ENCODE peak calls at places on chromosomes 3 and 15, in seven cellular contexts. A is EL; T is lower lobe of right lung; C is activated T-cell treated with anti-CD3 and anti-CD28 coated beads, Interleukin-2, amount 50 U/mL, for 48 hours; X is KBM-7; E is body of pancreas; Y is T-helper 22 cell. S is an unnamed sample.

GRCh38 chr15:89472785-89473256 is 23.6 kb downstream of the RHCG start:
- DNase-seq in A (peak), T (no peak), C (peak), X (peak), E (peak), Y (no peak), S (peak)

GRCh38 chr15:43943511-43943910 is 116.7 kb downstream of the WDR76 start:
- DNase-seq in A (no peak), T (no peak), C (no peak), X (no peak), E (no peak), Y (no peak), S (no peak)

GRCh38 chr3:43866529-43867353 is 176.0 kb downstream of the ABHD5 start:
- DNase-seq in A (peak), T (no peak), C (no peak), X (no peak), E (no peak), Y (no peak), S (no peak)

GRCh38 chr15:77516076-77516475 is 95.4 kb downstream of the HMG20A start:
- DNase-seq in A (no peak), T (no peak), C (no peak), X (no peak), E (no peak), Y (no peak), S (no peak)

GRCh38 chr3:117618462-117618861 is 908.9 kb downstream of the TUSC7 start:
- DNase-seq in A (no peak), T (no peak), C (no peak), X (no peak), E (no peak), Y (no peak), S (no peak)

GRCh38 chr3:107458871-107459270 is 63.9 kb upstream of the BBX start:
- DNase-seq in A (peak), T (no peak), C (no peak), X (no peak), E (no peak), Y (no peak), S (no peak)

GRCh38 chr3:34022147-34022546 is 223.7 kb downstream of the PDCD6IP start:
- DNase-seq in A (no peak), T (no peak), C (no peak), X (no peak), E (no peak), Y (no peak), S (no peak)

GRCh38 chr3:42749753-42750231 is 23.3 kb downstream of the CCDC13 start:
- DNase-seq in A (peak), T (no peak), C (no peak), X (peak), E (peak), Y (no peak), S (no peak)

GRCh38 chr15:79296583-79296982 is 14.1 kb downstream of the ANKRD34C start:
- DNase-seq in A (no peak), T (no peak), C (no peak), X (peak), E (no peak), Y (no peak), S (no peak)

GRCh38 chr15:68655686-68656437 is 77.1 kb downstream of the CORO2B start:
- DNase-seq in A (no peak), T (no peak), C (no peak), X (no peak), E (no peak), Y (no peak), S (no peak)

GRCh38 chr3:138114431-138114918 is 933 bp downstream of the DZIP1L start:
- DNase-seq in A (peak), T (no peak), C (no peak), X (peak), E (no peak), Y (no peak), S (peak)

GRCh38 chr3:157109267-157110141 is 50.4 kb downstream of the CCNL1 start:
- DNase-seq in A (no peak), T (no peak), C (no peak), X (no peak), E (no peak), Y (no peak), S (no peak)

GRCh38 chr3:142853270-142854163 is 35.4 kb downstream of the PCOLCE2 start:
- DNase-seq in A (peak), T (no peak), C (no peak), X (no peak), E (peak), Y (no peak), S (peak)

GRCh38 chr3:53250881-53251605 is 4.8 kb downstream of the TKT start:
- DNase-seq in A (no peak), T (no peak), C (no peak), X (no peak), E (no peak), Y (no peak), S (peak)

GRCh38 chr3:65758871-65759598 is 279.7 kb downstream of the MAGI1 start:
- DNase-seq in A (peak), T (no peak), C (no peak), X (peak), E (no peak), Y (no peak), S (no peak)

GRCh38 chr3:72738752-72739520 is 109.3 kb downstream of the SHQ1 start:
- DNase-seq in A (peak), T (peak), C (peak), X (no peak), E (peak), Y (peak), S (no peak)

GRCh38 chr3:159429702-159430101 is 558.9 kb upstream of the IL12A start:
- DNase-seq in A (no peak), T (no peak), C (no peak), X (no peak), E (no peak), Y (no peak), S (no peak)

GRCh38 chr3:147735662-147736061 is 326.5 kb downstream of the ZIC1 start:
- DNase-seq in A (no peak), T (no peak), C (no peak), X (no peak), E (no peak), Y (no peak), S (no peak)

GRCh38 chr3:64361962-64362735 is 136.9 kb upstream of the PRICKLE2 start:
- DNase-seq in A (no peak), T (no peak), C (no peak), X (no peak), E (no peak), Y (no peak), S (no peak)

GRCh38 chr3:15983232-15983631 is 185.5 kb upstream of the ANKRD28 start:
- DNase-seq in A (peak), T (no peak), C (no peak), X (no peak), E (no peak), Y (no peak), S (no peak)

GRCh38 chr3:178671261-178672191 is 135.3 kb downstream of the KCNMB2 start:
- DNase-seq in A (peak), T (no peak), C (no peak), X (no peak), E (no peak), Y (no peak), S (no peak)